ENCODE peak calls at places on chromosomes 16 and 17, in seven cellular contexts. T is glutamatergic neuron; U is effector CD4-positive, alpha-beta T cell; S is iPS-NIHi11; Z is retina; O is naive thymus-derived CD4-positive, alpha-beta T cell; M is GM04503. R is an unnamed sample.

GRCh38 chr17:39926588-39927100 is 757 bp downstream of the ORMDL3 start:
- DNase-seq in M (no peak), T (no peak), O (peak), S (peak), U (peak), Z (peak), R (peak)

GRCh38 chr16:10080031-10080772 is 102.0 kb downstream of the GRIN2A start:
- DNase-seq in Z (peak), M (peak), U (no peak), S (no peak), O (no peak), T (no peak), R (no peak)

GRCh38 chr17:78230252-78230962 is 1.0 kb upstream of the TMEM235 start:
- DNase-seq in U (no peak), S (no peak), Z (no peak), T (no peak), O (no peak), M (no peak), R (no peak)

GRCh38 chr16:52488837-52489289 is 58.1 kb downstream of the TOX3 start:
- DNase-seq in Z (no peak), M (no peak), O (no peak), T (no peak), S (no peak), U (no peak), R (no peak)

GRCh38 chr17:31250229-31250628 is 46.8 kb downstream of the OMG start:
- DNase-seq in O (no peak), T (no peak), M (no peak), S (no peak), Z (no peak), U (no peak), R (no peak)

GRCh38 chr16:49634235-49635008 is 221.5 kb downstream of the ZNF423 start:
- DNase-seq in U (no peak), O (no peak), T (no peak), Z (no peak), M (no peak), S (no peak), R (no peak)

GRCh38 chr17:76076765-76077581 is 2.0 kb upstream of the ZACN start:
- DNase-seq in M (no peak), T (no peak), O (peak), S (peak), U (peak), Z (peak), R (no peak)

GRCh38 chr16:66475232-66475631 is 48.1 kb downstream of the BEAN1 start:
- DNase-seq in M (no peak), O (no peak), Z (no peak), S (no peak), U (no peak), T (no peak), R (no peak)

GRCh38 chr17:2416010-2416734 is 15.3 kb upstream of the MNT start:
- DNase-seq in Z (peak), M (no peak), S (peak), U (peak), O (peak), T (peak), R (peak)

GRCh38 chr16:49739381-49739780 is 116.5 kb downstream of the ZNF423 start:
- DNase-seq in M (no peak), O (no peak), T (peak), S (peak), Z (no peak), U (no peak), R (peak)

R was measured in HAP-1.